ENCODE peak calls at places on chromosome 10, in five cellular contexts. V, L, I, N and F are unnamed samples.

GRCh38 chr10:89963446-89964102 is 262.2 kb downstream of the KIF20B start:
- DNase-seq in V (no peak), L (no peak), I (no peak), N (no peak), F (no peak)

GRCh38 chr10:125543796-125544195 is 139.2 kb downstream of the TEX36 start:
- DNase-seq in V (no peak), L (no peak), I (no peak), N (peak; percentile 29), F (no peak)

GRCh38 chr10:61028861-61029361 is 84.9 kb upstream of the RHOBTB1 start:
- DNase-seq in V (peak; percentile 30), L (no peak), I (no peak), N (no peak), F (no peak)

GRCh38 chr10:24935504-24936292 is 16.7 kb downstream of the PRTFDC1 start:
- DNase-seq in V (no peak), L (no peak), I (no peak), N (no peak), F (no peak)

GRCh38 chr10:49666685-49667084 is 12.8 kb upstream of the C10orf53 start:
- DNase-seq in V (no peak), L (no peak), I (no peak), N (peak; percentile 20), F (no peak)

GRCh38 chr10:129486805-129487204 is 19.8 kb downstream of the MGMT start:
- DNase-seq in V (no peak), L (no peak), I (no peak), N (no peak), F (no peak)

GRCh38 chr10:6569259-6569658 is 10.8 kb downstream of the PRKCQ start:
- DNase-seq in V (no peak), L (no peak), I (no peak), N (no peak), F (no peak)

GRCh38 chr10:124996127-124996853 is 54.4 kb downstream of the ZRANB1 start:
- DNase-seq in V (no peak), L (no peak), I (no peak), N (peak; percentile 42), F (no peak)

GRCh38 chr10:68185085-68185484 is 46.8 kb downstream of the ATOH7 start:
- DNase-seq in V (no peak), L (no peak), I (no peak), N (no peak), F (no peak)

GRCh38 chr10:79176052-79176501 is 107.3 kb downstream of the ZMIZ1 start:
- DNase-seq in V (no peak), L (no peak), I (no peak), N (no peak), F (no peak)

GRCh38 chr10:10804998-10805737 is 212.5 kb upstream of the CELF2 start:
- DNase-seq in V (peak; percentile 18), L (no peak), I (no peak), N (no peak), F (no peak)

GRCh38 chr10:36068542-36068941 is 426.4 kb upstream of the FZD8 start:
- DNase-seq in V (no peak), L (no peak), I (no peak), N (no peak), F (no peak)

GRCh38 chr10:54908019-54908418 is 107.0 kb upstream of the PCDH15 start:
- DNase-seq in V (no peak), L (no peak), I (no peak), N (no peak), F (no peak)

GRCh38 chr10:126669188-126669587 is 1.3 kb downstream of the C10orf90 start:
- DNase-seq in V (no peak), L (no peak), I (no peak), N (no peak), F (no peak)

GRCh38 chr10:125060038-125060437 is 100.3 kb downstream of the CTBP2 start:
- DNase-seq in V (no peak), L (no peak), I (no peak), N (no peak), F (no peak)

GRCh38 chr10:3051686-3052085 is 15.7 kb upstream of the PFKP start:
- DNase-seq in V (no peak), L (no peak), I (no peak), N (no peak), F (no peak)

GRCh38 chr10:98225000-98225399 is 43.0 kb downstream of the LOXL4 start:
- DNase-seq in V (no peak), L (no peak), I (no peak), N (no peak), F (no peak)

GRCh38 chr10:118669020-118669766 is 73.7 kb upstream of the PRLHR start:
- DNase-seq in V (no peak), L (no peak), I (peak; percentile 11), N (no peak), F (no peak)

GRCh38 chr10:114374141-114374791 is 30.0 kb downstream of the AFAP1L2 start:
- DNase-seq in V (no peak), L (no peak), I (no peak), N (no peak), F (no peak)

GRCh38 chr10:110364531-110364937 is 59.8 kb upstream of the SMNDC1 start:
- DNase-seq in V (no peak), L (no peak), I (no peak), N (no peak), F (no peak)
- TF ChIP-seq CREB1 in V (no peak), L (no peak), I (no peak), N (no peak), F (no peak)

GRCh38 chr10:109977382-109977806 is 30.4 kb upstream of the ADD3 start:
- DNase-seq in V (peak; percentile 95), L (no peak), I (no peak), N (no peak), F (no peak)
- H3K4me3 ChIP-seq in V (peak overlapping the region; percentile 56), L (no peak overlapping the region), I (no peak overlapping the region), N (no peak overlapping the region), F (no peak overlapping the region)

GRCh38 chr10:15719899-15720634 is at the start of gene ITGA8:
- DNase-seq in V (no peak), L (no peak), I (no peak), N (no peak), F (peak; percentile 78)
- TF ChIP-seq CTCF in V (peak; percentile 28), L (no peak), I (peak; percentile 9), N (peak; percentile 57), F (peak; percentile 71)

DNA sequence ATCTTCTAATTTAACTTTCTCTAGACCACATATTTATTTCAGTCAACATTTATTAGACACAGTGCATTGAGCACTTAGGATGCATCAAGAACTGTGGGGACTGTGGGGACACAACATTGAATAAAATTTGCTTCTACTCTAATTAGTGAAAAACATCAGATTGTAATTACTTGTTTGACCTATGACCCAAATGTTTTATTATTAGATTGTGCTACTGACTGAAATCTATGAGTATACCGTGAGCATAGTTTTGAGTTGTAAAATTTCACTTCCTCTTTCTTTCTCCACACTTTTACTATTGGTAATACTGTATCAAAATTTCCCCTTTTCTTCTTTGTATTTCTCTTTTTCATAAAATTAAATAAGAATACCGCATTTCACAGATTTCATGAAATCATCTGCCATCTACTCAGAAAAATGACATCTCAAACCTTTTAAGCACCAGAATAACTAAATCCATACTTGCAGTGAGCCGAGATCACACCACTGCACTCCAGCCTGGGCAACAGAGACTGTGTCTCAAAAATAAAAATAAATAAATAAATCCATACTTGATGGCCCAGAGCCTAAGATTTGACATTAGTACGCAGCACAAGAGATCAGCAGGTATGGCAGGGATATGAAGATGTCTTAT is 25.4 kb upstream of the INPP5F start:
- DNase-seq in V (no peak), L (no peak), I (no peak), N (no peak), F (no peak)
- TF ChIP-seq CREB1 in V (no peak), L (no peak), I (no peak), N (no peak), F (no peak)

GRCh38 chr10:133277993-133278576 is 1.4 kb upstream of the ADAM8 start:
- DNase-seq in V (peak; percentile 72), L (no peak), I (no peak), N (no peak), F (no peak)

GRCh38 chr10:133276100-133276434 is 601 bp downstream of the ADAM8 start:
- DNase-seq in V (no peak), L (no peak), I (no peak), N (no peak), F (no peak)

GRCh38 chr10:133275683-133276092 is 980 bp downstream of the ADAM8 start:
- DNase-seq in V (no peak), L (no peak), I (peak; percentile 27), N (no peak), F (no peak)

GRCh38 chr10:133277277-133277992 is 767 bp upstream of the ADAM8 start:
- DNase-seq in V (no peak), L (no peak), I (no peak), N (no peak), F (no peak)

DNA sequence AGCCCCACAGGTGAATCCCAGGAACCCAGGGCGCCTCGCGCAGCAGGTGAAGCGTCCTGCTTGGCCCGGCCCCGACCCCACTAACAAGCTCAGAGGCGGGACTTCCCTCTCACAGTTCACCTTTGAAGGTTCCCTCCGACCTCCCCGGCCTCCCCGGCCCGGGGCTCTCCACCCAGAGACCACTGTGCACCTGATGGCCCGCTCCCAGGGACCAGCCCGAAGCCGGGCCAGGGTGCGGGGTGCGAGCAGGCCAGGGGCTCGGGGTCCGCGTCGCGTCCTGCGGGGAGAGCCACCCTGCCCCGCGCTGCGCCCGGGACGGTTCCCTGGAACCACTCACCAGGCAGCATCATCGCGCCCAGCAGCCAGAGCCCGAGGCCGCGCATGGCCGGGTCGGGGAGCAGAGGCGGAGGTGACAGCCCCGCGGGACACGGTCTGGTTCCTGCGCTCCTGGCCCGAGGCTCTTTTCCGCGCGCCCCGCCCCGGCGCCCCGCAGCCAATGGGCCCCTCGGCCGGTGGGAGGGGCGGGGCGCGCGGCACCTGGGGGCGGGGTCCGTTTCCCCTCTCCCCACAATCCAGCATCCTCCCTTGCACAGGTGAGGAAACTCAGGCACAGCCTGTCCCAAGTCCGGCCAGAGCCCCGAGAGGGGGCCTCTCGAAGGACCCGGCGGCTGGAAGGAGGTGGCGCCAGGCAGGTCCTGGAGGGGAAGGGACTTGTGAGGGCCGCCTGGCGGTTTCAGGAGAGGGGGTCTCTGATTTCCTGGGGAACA is at the start of gene ADAM8:
- DNase-seq in V (no peak), L (no peak), I (peak; percentile 74), N (peak; percentile 92), F (peak; percentile 88)
- H3K4me3 ChIP-seq in V (peak within 1 kb of the TSS; percentile 48), L (peak within 1 kb of the TSS; percentile 94), I (peak within 1 kb of the TSS; percentile 10), N (peak within 1 kb of the TSS; percentile 60), F (peak within 1 kb of the TSS; percentile 61)

GRCh38 chr10:71623098-71623985 is 96.2 kb downstream of the C10orf105 start:
- DNase-seq in V (no peak), L (no peak), I (peak; percentile 83), N (no peak), F (peak; percentile 70)
- TF ChIP-seq CTCF in V (no peak), L (no peak), I (peak; percentile 51), N (peak; percentile 6), F (peak; percentile 40)

DNA sequence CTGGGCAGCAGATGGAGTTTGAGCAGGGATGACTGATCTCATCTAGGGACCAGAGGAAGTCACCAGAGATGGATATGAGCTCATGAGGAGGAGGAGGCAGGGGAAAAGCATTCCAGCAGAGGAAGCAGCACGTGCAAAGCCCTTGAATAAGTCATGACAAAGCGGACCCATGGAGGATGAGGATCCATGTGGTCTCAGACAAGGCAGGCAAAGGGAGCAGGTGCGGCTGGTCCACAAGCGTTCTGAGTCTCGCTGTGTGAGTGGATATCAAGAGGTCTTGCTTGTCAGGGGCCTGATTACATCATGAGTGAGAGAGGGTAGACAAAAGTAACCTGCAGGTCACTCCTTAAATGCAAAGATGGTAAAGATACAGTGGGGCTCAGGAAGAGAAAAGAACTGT is 307.6 kb downstream of the GRID1 start:
- DNase-seq in V (no peak), L (no peak), I (no peak), N (no peak), F (no peak)
- TF ChIP-seq CREB1 in V (no peak), L (no peak), I (no peak), N (no peak), F (no peak)

GRCh38 chr10:123142701-123143161 is 5.2 kb upstream of the HMX2 start:
- DNase-seq in V (no peak), L (no peak), I (no peak), N (peak; percentile 71), F (peak; percentile 51)
- H3K4me3 ChIP-seq in V (peak overlapping the region; percentile 14), L (no peak overlapping the region), I (no peak overlapping the region), N (peak overlapping the region; percentile 51), F (peak overlapping the region; percentile 48)